ENCODE peak calls at places on chromosome 13, in five cellular contexts. L is HepG2, B is GM12878, X is NT2/D1, K is H1. P is an unnamed sample.
A peak's percentile ranks its signal among the peaks of the same experiment; 100 is the strongest.

GRCh38 chr13:91099877-91100276 is 247.6 kb upstream of the MIR17HG start:
- DNase-seq in L (no peak), B (no peak), X (no peak), K (no peak), P (no peak)

GRCh38 chr13:91307887-91308286 is 39.6 kb upstream of the MIR17HG start:
- DNase-seq in L (no peak), B (no peak), X (no peak), K (no peak), P (no peak)

GRCh38 chr13:98173431-98173921 is 3.6 kb downstream of the RNF113B start:
- DNase-seq in L (peak; percentile 95), B (no peak), X (peak; percentile 39), K (no peak), P (no peak)

GRCh38 chr13:41780736-41781708 is 179.9 kb downstream of the VWA8 start:
- DNase-seq in L (no peak), B (no peak), X (no peak), K (no peak), P (no peak)

GRCh38 chr13:19071161-19071936 is 110.3 kb downstream of the TUBA3C start:
- DNase-seq in L (no peak), B (no peak), X (no peak), K (no peak), P (no peak)

GRCh38 chr13:99237981-99238662 is 20.1 kb downstream of the GPR18 start:
- DNase-seq in L (no peak), B (no peak), X (no peak), K (no peak), P (no peak)

GRCh38 chr13:35784286-35784951 is 307.9 kb upstream of the MAB21L1 start:
- DNase-seq in L (peak; percentile 12), B (no peak), X (no peak), K (no peak), P (no peak)

GRCh38 chr13:97659602-97660001 is 225.6 kb downstream of the RAP2A start:
- DNase-seq in L (peak; percentile 13), B (no peak), X (no peak), K (no peak), P (peak; percentile 9)

GRCh38 chr13:51681037-51681678 is 96.9 kb downstream of the WDFY2 start:
- DNase-seq in L (no peak), B (no peak), X (no peak), K (no peak), P (no peak)

GRCh38 chr13:40553356-40553755 is 113.1 kb downstream of the FOXO1 start:
- DNase-seq in L (no peak), B (no peak), X (no peak), K (no peak), P (no peak)

GRCh38 chr13:99916366-99917103 is 55.0 kb downstream of the ZIC5 start:
- DNase-seq in L (peak; percentile 76), B (peak; percentile 31), X (peak; percentile 35), K (no peak), P (peak; percentile 67)

GRCh38 chr13:72820156-72820897 is 38.4 kb downstream of the PIBF1 start:
- DNase-seq in L (no peak), B (no peak), X (no peak), K (no peak), P (no peak)

DNA sequence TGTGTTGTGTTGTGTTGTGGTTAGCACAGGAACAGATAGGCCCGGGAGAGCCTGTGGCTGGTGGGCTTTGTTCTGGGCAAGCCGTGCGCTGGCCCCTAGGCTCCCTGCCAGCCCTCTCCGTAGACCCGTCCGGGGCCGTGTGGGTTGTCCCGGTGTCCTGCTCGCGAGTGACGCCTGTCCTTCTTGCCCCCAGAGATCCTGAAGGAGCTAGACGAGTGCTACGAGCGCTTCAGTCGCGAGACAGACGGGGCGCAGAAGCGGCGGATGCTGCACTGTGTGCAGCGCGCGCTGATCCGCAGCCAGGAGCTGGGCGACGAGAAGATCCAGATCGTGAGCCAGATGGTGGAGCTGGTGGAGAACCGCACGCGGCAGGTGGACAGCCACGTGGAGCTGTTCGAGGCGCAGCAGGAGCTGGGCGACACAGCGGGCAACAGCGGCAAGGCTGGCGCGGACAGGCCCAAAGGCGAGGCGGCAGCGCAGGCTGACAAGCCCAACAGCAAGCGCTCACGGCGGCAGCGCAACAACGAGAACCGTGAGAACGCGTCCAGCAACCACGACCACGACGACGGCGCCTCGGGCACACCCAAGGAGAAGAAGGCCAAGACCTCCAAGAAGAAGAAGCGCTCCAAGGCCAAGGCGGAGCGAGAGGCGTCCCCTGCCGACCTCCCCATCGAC is 5.7 kb downstream of the ING1 start:
- DNase-seq in L (no peak), B (no peak), X (no peak), K (no peak), P (no peak)
- TF ChIP-seq SUZ12 in L (no peak), B (no peak), X (no peak), K (no peak), P (no peak)

GRCh38 chr13:44972956-44973581 is 16.2 kb downstream of the NUFIP1 start:
- DNase-seq in L (peak; percentile 36), B (no peak), X (no peak), K (no peak), P (peak; percentile 27)
- TF ChIP-seq SUZ12 in L (no peak), B (no peak), X (no peak), K (no peak), P (no peak)

DNA sequence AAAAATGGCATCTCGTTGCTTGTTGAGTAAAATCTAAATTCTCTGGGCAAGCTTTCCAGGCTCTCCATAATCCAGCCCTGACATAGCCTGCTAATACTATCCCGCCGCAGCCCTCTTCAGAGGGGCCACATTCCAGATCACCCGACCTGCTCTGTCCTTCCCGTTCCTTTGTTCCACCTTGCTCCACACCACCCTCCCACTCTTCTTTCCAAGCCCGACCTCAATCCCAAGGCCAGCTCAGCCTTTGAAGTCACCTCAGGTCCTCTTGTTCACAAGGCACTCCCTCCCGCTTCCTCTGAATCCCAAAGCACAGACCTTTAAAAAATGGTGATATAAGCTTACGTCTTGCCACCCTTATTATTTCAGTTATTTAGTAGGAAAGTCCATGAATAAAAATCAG is 67.8 kb downstream of the NUFIP1 start:
- DNase-seq in L (peak; percentile 72), B (no peak), X (no peak), K (no peak), P (no peak)
- TF ChIP-seq SUZ12 in L (no peak), B (no peak), X (no peak), K (no peak), P (no peak)

DNA sequence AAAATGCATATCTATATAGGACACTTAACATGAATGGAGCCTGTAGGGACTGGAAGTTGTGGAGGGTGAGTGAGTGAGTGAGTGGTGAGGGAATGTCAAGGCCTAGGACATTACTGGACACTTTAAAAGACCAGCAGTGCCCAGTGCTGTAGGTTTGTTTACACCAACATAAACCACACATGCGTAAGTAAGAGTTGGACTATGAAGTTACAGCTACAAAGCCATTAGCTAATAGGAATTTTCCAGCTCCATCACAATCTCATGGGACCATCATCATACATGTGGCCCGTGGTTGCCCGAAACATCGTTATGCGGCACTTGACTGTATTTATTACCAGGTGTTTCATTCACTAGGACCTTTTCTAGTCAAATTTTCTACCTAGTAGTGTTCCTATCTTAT is 49.2 kb downstream of the LATS2 start:
- DNase-seq in L (peak; percentile 12), B (no peak), X (no peak), K (no peak), P (no peak)
- TF ChIP-seq SUZ12 in L (no peak), B (no peak), X (no peak), K (no peak), P (no peak)

P was measured in HEK293T.